ENCODE peak calls at places on chromosomes 1 and 21, in nine cellular contexts. O, U, M, T, J, P, C, S and Z are unnamed samples.

GRCh38 chr1:16978589-16979474 is 1.6 kb downstream of the MFAP2 start:
- DNase-seq in O (no peak), U (peak; percentile 66), M (no peak), T (no peak), J (peak; percentile 23), P (no peak), C (no peak), S (no peak), Z (no peak)

GRCh38 chr1:172497230-172497629 is 35.7 kb upstream of the SUCO start:
- DNase-seq in O (peak; percentile 56), U (peak; percentile 22), M (no peak), T (no peak), J (peak; percentile 87), P (no peak), C (no peak), S (no peak), Z (no peak)

GRCh38 chr1:64686828-64687724 is 57.8 kb upstream of the RAVER2 start:
- DNase-seq in O (peak; percentile 46), U (peak; percentile 27), M (no peak), T (no peak), J (peak; percentile 52), P (no peak), C (no peak), S (peak; percentile 47), Z (peak; percentile 53)

GRCh38 chr1:227558807-227559186 is 4.6 kb upstream of the ZNF678 start:
- DNase-seq in O (no peak), U (no peak), M (no peak), T (no peak), J (no peak), P (no peak), C (no peak), S (no peak), Z (peak; percentile 38)

GRCh38 chr1:38827299-38827698 is 32.3 kb downstream of the RRAGC start:
- DNase-seq in O (no peak), U (no peak), M (no peak), T (no peak), J (no peak), P (no peak), C (no peak), S (no peak), Z (no peak)

GRCh38 chr1:170285027-170285426 is 139.3 kb downstream of the NTMT2 start:
- DNase-seq in O (no peak), U (peak; percentile 33), M (no peak), T (no peak), J (peak; percentile 44), P (no peak), C (no peak), S (no peak), Z (no peak)

GRCh38 chr1:94142022-94142421 is 21.1 kb upstream of the ABCA4 start:
- DNase-seq in O (no peak), U (no peak), M (no peak), T (no peak), J (no peak), P (no peak), C (no peak), S (no peak), Z (no peak)

GRCh38 chr1:26541816-26542711 is 12.5 kb downstream of the RPS6KA1 start:
- DNase-seq in O (no peak), U (peak; percentile 63), M (peak; percentile 47), T (peak; percentile 52), J (peak; percentile 72), P (no peak), C (peak; percentile 46), S (peak; percentile 94), Z (peak; percentile 88)

GRCh38 chr1:8858112-8858668 is 20.3 kb downstream of the ENO1 start:
- DNase-seq in O (no peak), U (no peak), M (no peak), T (no peak), J (no peak), P (no peak), C (no peak), S (no peak), Z (no peak)

GRCh38 chr1:116019653-116020253 is 43.4 kb downstream of the SLC22A15 start:
- DNase-seq in O (no peak), U (no peak), M (no peak), T (no peak), J (no peak), P (no peak), C (no peak), S (no peak), Z (no peak)

GRCh38 chr21:31988492-31989285 is 115.9 kb downstream of the HUNK start:
- DNase-seq in O (no peak), U (no peak), M (no peak), T (no peak), J (no peak), P (no peak), C (no peak), S (no peak), Z (no peak)

GRCh38 chr1:216368249-216368648 is 55.0 kb downstream of the USH2A start:
- DNase-seq in O (no peak), U (no peak), M (no peak), T (no peak), J (no peak), P (no peak), C (no peak), S (no peak), Z (no peak)